ENCODE peak calls at places on chromosomes 13 and 19, in seven cellular contexts. M is nephron progenitor cell; H is stimulated activated CD4-positive, alpha-beta T cell treated with anti-CD3 and anti-CD28 coated beads, Interleukin-1b, Interleukin-23, amount 100 ng/mL, for 24 hours; P is NCI-H345; B is T1000; N is EH; K is cardiac muscle cell. L is an unnamed sample.

GRCh38 chr13:93172109-93172508 is 54.5 kb upstream of the GPC6 start:
- DNase-seq in M (no peak), K (no peak), B (no peak), N (peak), H (no peak), P (no peak), L (no peak)

GRCh38 chr13:27920677-27921420 is 1.0 kb downstream of the PDX1 start:
- DNase-seq in B (no peak), H (no peak), P (no peak), N (peak), K (peak), M (peak), L (no peak)

GRCh38 chr19:40601061-40601973 is at the start of gene LTBP4:
- DNase-seq in B (no peak), K (peak), P (peak), M (peak), H (no peak), N (peak), L (no peak)

GRCh38 chr19:48608798-48609263 is 2.3 kb downstream of the SPACA4 start:
- DNase-seq in N (peak), H (no peak), K (no peak), M (no peak), P (peak), B (peak), L (no peak)

GRCh38 chr19:49073514-49074378 is 1.2 kb upstream of the KCNA7 start:
- DNase-seq in H (no peak), N (peak), B (peak), M (no peak), K (peak), P (no peak), L (no peak)

GRCh38 chr13:74751739-74752138 is 617.5 kb upstream of the KLF12 start:
- DNase-seq in B (no peak), H (no peak), P (peak), N (no peak), K (no peak), M (no peak), L (no peak)

GRCh38 chr13:28753208-28753892 is 34.6 kb upstream of the SLC46A3 start:
- DNase-seq in B (peak), H (no peak), P (no peak), K (peak), N (peak), M (no peak), L (no peak)

GRCh38 chr19:1172353-1173159 is 1.5 kb downstream of the SBNO2 start:
- DNase-seq in P (no peak), H (no peak), K (no peak), M (peak), B (no peak), N (peak), L (no peak)

GRCh38 chr13:43831088-43831487 is 44.3 kb upstream of the ENOX1 start:
- DNase-seq in P (no peak), B (no peak), N (peak), H (no peak), M (no peak), K (no peak), L (no peak)

GRCh38 chr13:95676100-95676774 is 702 bp upstream of the DNAJC3 start:
- DNase-seq in P (peak), N (peak), H (no peak), K (no peak), B (no peak), M (no peak), L (peak)

GRCh38 chr13:91482427-91482826 is 84.0 kb downstream of the GPC5 start:
- DNase-seq in P (no peak), B (no peak), H (no peak), M (peak), N (no peak), K (no peak), L (no peak)

GRCh38 chr13:98026457-98026857 is 73.0 kb downstream of the IPO5 start:
- DNase-seq in N (peak), P (no peak), K (no peak), B (no peak), H (no peak), M (no peak), L (no peak)

GRCh38 chr13:32426191-32426980 is 1.5 kb downstream of the N4BP2L1 start:
- DNase-seq in H (no peak), P (no peak), K (no peak), M (no peak), B (no peak), N (peak), L (no peak)

GRCh38 chr19:6692027-6692426 is 22.1 kb upstream of the TNFSF14 start:
- DNase-seq in N (no peak), H (no peak), B (no peak), M (no peak), K (no peak), P (no peak), L (no peak)

GRCh38 chr13:75870397-75870801 is 234.3 kb downstream of the LMO7 start:
- DNase-seq in N (peak), K (peak), H (no peak), M (no peak), P (peak), B (no peak), L (no peak)

GRCh38 chr19:38294090-38294489 is 10.0 kb upstream of the C19orf33 start:
- DNase-seq in K (no peak), H (no peak), N (no peak), P (no peak), B (no peak), M (no peak), L (no peak)

GRCh38 chr19:22052644-22053013 is 345 bp downstream of the ZNF257 start:
- DNase-seq in B (no peak), K (no peak), H (peak), P (peak), M (no peak), N (no peak), L (no peak)

GRCh38 chr13:50081106-50081898 is 66.1 kb downstream of the KCNRG start:
- DNase-seq in K (peak), M (peak), H (peak), B (no peak), P (peak), N (peak), L (no peak)

GRCh38 chr13:69168436-69168835 is 939.2 kb upstream of the ATXN8OS start:
- DNase-seq in P (no peak), H (no peak), B (no peak), M (no peak), N (no peak), K (no peak), L (no peak)

GRCh38 chr13:109616021-109616420 is 170.4 kb downstream of the IRS2 start:
- DNase-seq in N (peak), H (no peak), P (no peak), M (no peak), K (no peak), B (no peak), L (no peak)

GRCh38 chr19:34676697-34677385 is at the start of gene SCGB2B2:
- DNase-seq in P (peak), N (no peak), M (no peak), H (no peak), K (peak), B (no peak), L (peak)

GRCh38 chr13:83839158-83839557 is 43.1 kb downstream of the SLITRK1 start:
- DNase-seq in B (no peak), M (peak), K (no peak), N (no peak), P (no peak), H (no peak), L (no peak)

GRCh38 chr19:55362990-55363716 is at the start of gene GARIN5B:
- DNase-seq in N (no peak), K (no peak), H (no peak), M (peak), P (no peak), B (no peak), L (no peak)

GRCh38 chr13:39282400-39282972 is 244.2 kb downstream of the NHLRC3 start:
- DNase-seq in H (no peak), N (no peak), B (no peak), K (no peak), P (no peak), M (no peak), L (no peak)

GRCh38 chr19:16376649-16377048 is 52.0 kb downstream of the KLF2 start:
- DNase-seq in B (no peak), M (peak), N (no peak), P (no peak), H (no peak), K (peak), L (no peak)

GRCh38 chr19:51422053-51422448 is 4.6 kb upstream of the SIGLEC10 start:
- DNase-seq in M (peak), K (peak), H (peak), N (peak), P (no peak), B (no peak), L (peak)

GRCh38 chr19:12448808-12449207 is 8.0 kb upstream of the ZNF443 start:
- DNase-seq in P (no peak), B (no peak), N (no peak), H (no peak), M (no peak), K (no peak), L (no peak)

GRCh38 chr19:5172859-5173577 is 167.6 kb downstream of the PTPRS start:
- DNase-seq in N (peak), P (no peak), K (no peak), M (no peak), H (no peak), B (peak), L (no peak)

GRCh38 chr13:63408227-63409202 is 1992.9 kb upstream of the PCDH20 start:
- DNase-seq in H (no peak), M (no peak), B (no peak), N (peak), K (no peak), P (no peak), L (no peak)

GRCh38 chr19:19460761-19461265 is 54.5 kb downstream of the TSSK6 start:
- DNase-seq in K (peak), M (peak), N (peak), B (no peak), H (peak), P (no peak), L (no peak)

GRCh38 chr19:39499082-39499642 is 415 bp downstream of the DLL3 start:
- DNase-seq in P (peak), B (no peak), K (peak), N (no peak), M (peak), H (no peak), L (no peak)

GRCh38 chr19:56538761-56539263 is at the start of gene ZFP28:
- DNase-seq in P (peak), M (peak), N (no peak), K (no peak), H (peak), B (no peak), L (no peak)